ENCODE peak calls at places on chromosomes 3 and 15, in five cellular contexts. One of them, this sample, is unnamed.

GRCh38 chr3:115227461-115227860 is 80.4 kb upstream of the ZBTB20 start:
- DNase-seq in cardiac muscle cell: no peak
- DNase-seq in mesothelial cell of epicardium: no peak
- DNase-seq in sigmoid colon: no peak
- DNase-seq in fibroblast of mammary gland: peak; percentile 51
- DNase-seq in this sample: no peak

GRCh38 chr3:177753498-177754155 is 556.3 kb upstream of the TBL1XR1 start:
- DNase-seq in cardiac muscle cell: peak; percentile 65
- DNase-seq in mesothelial cell of epicardium: no peak
- DNase-seq in sigmoid colon: peak; percentile 81
- DNase-seq in fibroblast of mammary gland: peak; percentile 40
- DNase-seq in this sample: no peak

GRCh38 chr15:71291247-71291646 is 176.0 kb downstream of the THSD4 start:
- DNase-seq in cardiac muscle cell: no peak
- DNase-seq in mesothelial cell of epicardium: no peak
- DNase-seq in sigmoid colon: no peak
- DNase-seq in fibroblast of mammary gland: no peak
- DNase-seq in this sample: no peak

GRCh38 chr3:119034256-119035013 is at the start of gene IGSF11:
- DNase-seq in cardiac muscle cell: peak; percentile 50
- DNase-seq in mesothelial cell of epicardium: peak; percentile 64
- DNase-seq in sigmoid colon: peak; percentile 77
- DNase-seq in fibroblast of mammary gland: peak; percentile 24
- DNase-seq in this sample: peak; percentile 90

GRCh38 chr3:82048711-82049110 is 287.3 kb upstream of the GBE1 start:
- DNase-seq in cardiac muscle cell: no peak
- DNase-seq in mesothelial cell of epicardium: no peak
- DNase-seq in sigmoid colon: no peak
- DNase-seq in fibroblast of mammary gland: no peak
- DNase-seq in this sample: no peak

GRCh38 chr3:158718490-158719170 is 13.6 kb downstream of the RARRES1 start:
- DNase-seq in cardiac muscle cell: peak; percentile 95
- DNase-seq in mesothelial cell of epicardium: no peak
- DNase-seq in sigmoid colon: no peak
- DNase-seq in fibroblast of mammary gland: peak; percentile 96
- DNase-seq in this sample: no peak

GRCh38 chr3:31610700-31611275 is 78.1 kb downstream of the STT3B start:
- DNase-seq in cardiac muscle cell: peak; percentile 63
- DNase-seq in mesothelial cell of epicardium: no peak
- DNase-seq in sigmoid colon: no peak
- DNase-seq in fibroblast of mammary gland: peak; percentile 53
- DNase-seq in this sample: no peak

GRCh38 chr3:143306419-143306818 is 186.8 kb downstream of the CHST2 start:
- DNase-seq in cardiac muscle cell: no peak
- DNase-seq in mesothelial cell of epicardium: no peak
- DNase-seq in sigmoid colon: no peak
- DNase-seq in fibroblast of mammary gland: peak; percentile 24
- DNase-seq in this sample: no peak

GRCh38 chr3:94066829-94067470 is 4.1 kb downstream of the NSUN3 start:
- DNase-seq in cardiac muscle cell: no peak
- DNase-seq in mesothelial cell of epicardium: no peak
- DNase-seq in sigmoid colon: no peak
- DNase-seq in fibroblast of mammary gland: no peak
- DNase-seq in this sample: no peak

GRCh38 chr3:12408984-12409383 is 75.3 kb upstream of the TSEN2 start:
- DNase-seq in cardiac muscle cell: no peak
- DNase-seq in mesothelial cell of epicardium: no peak
- DNase-seq in sigmoid colon: no peak
- DNase-seq in fibroblast of mammary gland: no peak
- DNase-seq in this sample: no peak

GRCh38 chr3:142098974-142099373 is 50.4 kb downstream of the TFDP2 start:
- DNase-seq in cardiac muscle cell: no peak
- DNase-seq in mesothelial cell of epicardium: no peak
- DNase-seq in sigmoid colon: no peak
- DNase-seq in fibroblast of mammary gland: no peak
- DNase-seq in this sample: no peak

GRCh38 chr15:58299311-58299850 is 132.4 kb upstream of the LIPC start:
- DNase-seq in cardiac muscle cell: peak; percentile 41
- DNase-seq in mesothelial cell of epicardium: no peak
- DNase-seq in sigmoid colon: no peak
- DNase-seq in fibroblast of mammary gland: peak; percentile 87
- DNase-seq in this sample: no peak

GRCh38 chr15:57881361-57881760 is 174.8 kb downstream of the POLR2M start:
- DNase-seq in cardiac muscle cell: no peak
- DNase-seq in mesothelial cell of epicardium: no peak
- DNase-seq in sigmoid colon: no peak
- DNase-seq in fibroblast of mammary gland: no peak
- DNase-seq in this sample: no peak

GRCh38 chr3:144636833-144637232 is 665.2 kb downstream of the DIPK2A start:
- DNase-seq in cardiac muscle cell: peak; percentile 2
- DNase-seq in mesothelial cell of epicardium: no peak
- DNase-seq in sigmoid colon: no peak
- DNase-seq in fibroblast of mammary gland: no peak
- DNase-seq in this sample: no peak

GRCh38 chr15:80474751-80475295 is 70.6 kb downstream of the ARNT2 start:
- DNase-seq in cardiac muscle cell: no peak
- DNase-seq in mesothelial cell of epicardium: no peak
- DNase-seq in sigmoid colon: no peak
- DNase-seq in fibroblast of mammary gland: no peak
- DNase-seq in this sample: no peak

GRCh38 chr3:52763466-52763865 is 7.3 kb downstream of the NEK4 start:
- DNase-seq in cardiac muscle cell: peak; percentile 60
- DNase-seq in mesothelial cell of epicardium: no peak
- DNase-seq in sigmoid colon: no peak
- DNase-seq in fibroblast of mammary gland: peak; percentile 13
- DNase-seq in this sample: no peak

GRCh38 chr3:144324061-144324460 is 352.4 kb downstream of the DIPK2A start:
- DNase-seq in cardiac muscle cell: no peak
- DNase-seq in mesothelial cell of epicardium: no peak
- DNase-seq in sigmoid colon: no peak
- DNase-seq in fibroblast of mammary gland: no peak
- DNase-seq in this sample: no peak

GRCh38 chr3:141076821-141077571 is 25.8 kb downstream of the SPSB4 start:
- DNase-seq in cardiac muscle cell: peak; percentile 48
- DNase-seq in mesothelial cell of epicardium: peak; percentile 69
- DNase-seq in sigmoid colon: peak; percentile 76
- DNase-seq in fibroblast of mammary gland: peak; percentile 51
- DNase-seq in this sample: no peak

GRCh38 chr15:67480741-67481140 is 40.2 kb upstream of the C15orf61 start:
- DNase-seq in cardiac muscle cell: no peak
- DNase-seq in mesothelial cell of epicardium: no peak
- DNase-seq in sigmoid colon: no peak
- DNase-seq in fibroblast of mammary gland: no peak
- DNase-seq in this sample: no peak

GRCh38 chr3:126451511-126451910 is 24.2 kb downstream of the ZXDC start:
- DNase-seq in cardiac muscle cell: no peak
- DNase-seq in mesothelial cell of epicardium: no peak
- DNase-seq in sigmoid colon: peak; percentile 36
- DNase-seq in fibroblast of mammary gland: no peak
- DNase-seq in this sample: no peak

GRCh38 chr3:155807823-155808222 is 1.7 kb upstream of the C3orf33 start:
- DNase-seq in cardiac muscle cell: no peak
- DNase-seq in mesothelial cell of epicardium: no peak
- DNase-seq in sigmoid colon: no peak
- DNase-seq in fibroblast of mammary gland: peak; percentile 14
- DNase-seq in this sample: no peak

GRCh38 chr15:85742186-85742751 is 52.5 kb downstream of the KLHL25 start:
- DNase-seq in cardiac muscle cell: peak; percentile 58
- DNase-seq in mesothelial cell of epicardium: no peak
- DNase-seq in sigmoid colon: no peak
- DNase-seq in fibroblast of mammary gland: peak; percentile 57
- DNase-seq in this sample: no peak

GRCh38 chr3:55818485-55818884 is 331.4 kb upstream of the WNT5A start:
- DNase-seq in cardiac muscle cell: peak; percentile 4
- DNase-seq in mesothelial cell of epicardium: no peak
- DNase-seq in sigmoid colon: no peak
- DNase-seq in fibroblast of mammary gland: no peak
- DNase-seq in this sample: no peak

GRCh38 chr15:31453558-31454318 is 127.1 kb downstream of the KLF13 start:
- DNase-seq in cardiac muscle cell: no peak
- DNase-seq in mesothelial cell of epicardium: no peak
- DNase-seq in sigmoid colon: no peak
- DNase-seq in fibroblast of mammary gland: no peak
- DNase-seq in this sample: no peak

GRCh38 chr15:42033214-42033873 is 12.5 kb upstream of the PLA2G4E start:
- DNase-seq in cardiac muscle cell: no peak
- DNase-seq in mesothelial cell of epicardium: no peak
- DNase-seq in sigmoid colon: no peak
- DNase-seq in fibroblast of mammary gland: no peak
- DNase-seq in this sample: no peak

GRCh38 chr15:60575995-60576394 is 97.1 kb upstream of the ICE2 start:
- DNase-seq in cardiac muscle cell: peak; percentile 22
- DNase-seq in mesothelial cell of epicardium: no peak
- DNase-seq in sigmoid colon: no peak
- DNase-seq in fibroblast of mammary gland: peak; percentile 58
- DNase-seq in this sample: no peak

GRCh38 chr15:78192826-78193594 is 41.4 kb downstream of the ACSBG1 start:
- DNase-seq in cardiac muscle cell: no peak
- DNase-seq in mesothelial cell of epicardium: no peak
- DNase-seq in sigmoid colon: no peak
- DNase-seq in fibroblast of mammary gland: no peak
- DNase-seq in this sample: no peak

GRCh38 chr3:149216195-149216869 is 5.3 kb downstream of the CP start:
- DNase-seq in cardiac muscle cell: peak; percentile 54
- DNase-seq in mesothelial cell of epicardium: no peak
- DNase-seq in sigmoid colon: no peak
- DNase-seq in fibroblast of mammary gland: peak; percentile 5
- DNase-seq in this sample: no peak

GRCh38 chr15:36598529-36599177 is 19.2 kb downstream of the CDIN1 start:
- DNase-seq in cardiac muscle cell: peak; percentile 18
- DNase-seq in mesothelial cell of epicardium: no peak
- DNase-seq in sigmoid colon: no peak
- DNase-seq in fibroblast of mammary gland: no peak
- DNase-seq in this sample: no peak

GRCh38 chr3:107208100-107208499 is 169.1 kb upstream of the CCDC54 start:
- DNase-seq in cardiac muscle cell: peak; percentile 98
- DNase-seq in mesothelial cell of epicardium: no peak
- DNase-seq in sigmoid colon: peak; percentile 69
- DNase-seq in fibroblast of mammary gland: peak; percentile 100
- DNase-seq in this sample: no peak

GRCh38 chr15:53918180-53919079 is 59.8 kb upstream of the UNC13C start:
- DNase-seq in cardiac muscle cell: no peak
- DNase-seq in mesothelial cell of epicardium: no peak
- DNase-seq in sigmoid colon: no peak
- DNase-seq in fibroblast of mammary gland: no peak
- DNase-seq in this sample: no peak

GRCh38 chr15:51533672-51534398 is 88.7 kb downstream of the DMXL2 start:
- DNase-seq in cardiac muscle cell: no peak
- DNase-seq in mesothelial cell of epicardium: no peak
- DNase-seq in sigmoid colon: no peak
- DNase-seq in fibroblast of mammary gland: peak; percentile 4
- DNase-seq in this sample: no peak

GRCh38 chr3:50003216-50003615 is 63.3 kb downstream of the RBM6 start:
- DNase-seq in cardiac muscle cell: peak; percentile 22
- DNase-seq in mesothelial cell of epicardium: no peak
- DNase-seq in sigmoid colon: no peak
- DNase-seq in fibroblast of mammary gland: peak; percentile 60
- DNase-seq in this sample: no peak

GRCh38 chr3:131083190-131083863 is 56.6 kb downstream of the NEK11 start:
- DNase-seq in cardiac muscle cell: peak; percentile 43
- DNase-seq in mesothelial cell of epicardium: no peak
- DNase-seq in sigmoid colon: peak; percentile 61
- DNase-seq in fibroblast of mammary gland: peak; percentile 14
- DNase-seq in this sample: no peak

GRCh38 chr15:92884813-92885461 is 15.2 kb upstream of the CHD2 start:
- DNase-seq in cardiac muscle cell: peak; percentile 49
- DNase-seq in mesothelial cell of epicardium: no peak
- DNase-seq in sigmoid colon: no peak
- DNase-seq in fibroblast of mammary gland: peak; percentile 49
- DNase-seq in this sample: no peak

GRCh38 chr3:165895919-165896318 is 58.7 kb upstream of the BCHE start:
- DNase-seq in cardiac muscle cell: no peak
- DNase-seq in mesothelial cell of epicardium: no peak
- DNase-seq in sigmoid colon: no peak
- DNase-seq in fibroblast of mammary gland: peak; percentile 6
- DNase-seq in this sample: no peak
- TF ChIP-seq CTCF in cardiac muscle cell: no peak
- TF ChIP-seq CTCF in mesothelial cell of epicardium: no peak
- TF ChIP-seq CTCF in sigmoid colon: no peak
- TF ChIP-seq CTCF in fibroblast of mammary gland: peak; percentile 28
- TF ChIP-seq CTCF in this sample: peak; percentile 48

DNA sequence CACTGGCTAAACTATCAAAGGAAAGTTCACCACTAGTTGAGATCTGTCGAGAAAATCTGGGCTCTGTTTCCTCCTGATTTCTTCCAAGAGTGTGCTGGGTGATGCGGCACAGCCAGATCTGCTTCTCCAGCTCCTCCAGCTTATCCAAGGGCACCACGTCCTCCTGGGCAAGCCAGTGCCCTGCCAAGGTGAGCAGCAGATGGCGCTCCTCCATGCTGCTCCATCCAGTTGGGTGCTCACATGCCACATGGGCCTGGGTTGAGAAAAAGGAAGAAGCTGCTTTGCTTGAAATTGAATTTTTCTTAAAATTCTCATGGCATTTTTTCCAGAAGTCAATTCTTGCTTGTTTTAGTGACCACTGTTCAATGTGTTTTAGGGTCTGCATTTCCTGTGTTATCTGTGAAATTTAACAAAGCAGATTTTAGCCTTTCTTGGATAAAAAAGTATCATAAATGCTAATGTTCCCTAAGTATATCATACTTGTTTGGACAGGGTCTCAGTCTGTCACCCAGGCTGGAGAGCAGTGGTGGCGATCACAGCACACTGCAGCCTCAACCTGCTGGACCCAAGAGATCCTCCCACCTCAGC is 47.3 kb downstream of the EIF3J start:
- DNase-seq in cardiac muscle cell: peak; percentile 48
- DNase-seq in mesothelial cell of epicardium: no peak
- DNase-seq in sigmoid colon: no peak
- DNase-seq in fibroblast of mammary gland: peak; percentile 53
- DNase-seq in this sample: no peak
- TF ChIP-seq CTCF in cardiac muscle cell: peak; percentile 48
- TF ChIP-seq CTCF in mesothelial cell of epicardium: no peak
- TF ChIP-seq CTCF in sigmoid colon: no peak
- TF ChIP-seq CTCF in fibroblast of mammary gland: peak; percentile 41
- TF ChIP-seq CTCF in this sample: peak; percentile 65

GRCh38 chr3:124384527-124384926 is 345.7 kb upstream of the UMPS start:
- DNase-seq in cardiac muscle cell: no peak
- DNase-seq in mesothelial cell of epicardium: no peak
- DNase-seq in sigmoid colon: no peak
- DNase-seq in fibroblast of mammary gland: no peak
- DNase-seq in this sample: no peak
- TF ChIP-seq CTCF in cardiac muscle cell: no peak
- TF ChIP-seq CTCF in mesothelial cell of epicardium: no peak
- TF ChIP-seq CTCF in sigmoid colon: no peak
- TF ChIP-seq CTCF in fibroblast of mammary gland: no peak
- TF ChIP-seq CTCF in this sample: no peak

DNA sequence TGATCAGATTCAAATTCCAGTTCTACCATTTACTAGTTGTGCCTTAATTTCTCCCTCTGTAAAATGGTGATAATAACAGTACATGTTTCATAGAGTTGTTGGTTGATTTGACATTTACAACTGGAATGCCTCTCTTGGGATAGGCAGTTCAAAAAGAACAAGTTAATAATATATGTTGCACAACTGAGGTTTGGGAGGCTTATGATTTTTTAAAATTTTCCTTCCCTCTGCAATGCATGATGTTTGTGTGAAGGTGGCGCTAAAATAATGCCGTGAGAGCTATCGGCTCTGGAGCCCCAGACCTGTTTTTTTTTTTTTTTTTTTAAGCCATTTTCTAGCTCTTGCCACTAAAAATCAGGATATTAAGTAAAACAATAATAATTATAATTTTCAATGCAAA is 18.6 kb downstream of the DNAJB11 start:
- DNase-seq in cardiac muscle cell: peak; percentile 60
- DNase-seq in mesothelial cell of epicardium: no peak
- DNase-seq in sigmoid colon: no peak
- DNase-seq in fibroblast of mammary gland: peak; percentile 52
- DNase-seq in this sample: no peak
- TF ChIP-seq CTCF in cardiac muscle cell: peak; percentile 44
- TF ChIP-seq CTCF in mesothelial cell of epicardium: peak; percentile 29
- TF ChIP-seq CTCF in sigmoid colon: no peak
- TF ChIP-seq CTCF in fibroblast of mammary gland: peak; percentile 39
- TF ChIP-seq CTCF in this sample: peak; percentile 20

This sample was measured in GM13977.